ENCODE peak calls at places on chromosomes 11 and 22, in five cellular contexts. H is NT2/D1, Q is H1, T is HEK293T, K is GM12878. B is an unnamed sample.
A peak's percentile ranks its signal among the peaks of the same experiment; 100 is the strongest.

GRCh38 chr22:48955351-48956311 is 872.0 kb downstream of the BRD1 start:
- DNase-seq in H (no peak), Q (peak; percentile 42), T (no peak), K (no peak), B (no peak)

GRCh38 chr22:46823654-46824053 is 61.2 kb downstream of the TBC1D22A start:
- DNase-seq in H (no peak), Q (peak; percentile 30), T (no peak), K (no peak), B (no peak)

GRCh38 chr22:49882519-49883293 is 29.1 kb downstream of the ZBED4 start:
- DNase-seq in H (no peak), Q (no peak), T (no peak), K (no peak), B (no peak)

GRCh38 chr11:20973959-20974358 is 304.6 kb downstream of the NELL1 start:
- DNase-seq in H (no peak), Q (no peak), T (no peak), K (no peak), B (no peak)

GRCh38 chr11:72673284-72673942 is 809 bp downstream of the PDE2A start:
- DNase-seq in H (no peak), Q (peak; percentile 62), T (no peak), K (no peak), B (no peak)

GRCh38 chr22:29958170-29958569 is 75.2 kb downstream of the MTMR3 start:
- DNase-seq in H (no peak), Q (no peak), T (no peak), K (no peak), B (no peak)

GRCh38 chr22:46079093-46079860 is 71.0 kb upstream of the PPARA start:
- DNase-seq in H (no peak), Q (no peak), T (no peak), K (no peak), B (no peak)

GRCh38 chr11:133910101-133910500 is 46.7 kb downstream of the IGSF9B start:
- DNase-seq in H (no peak), Q (no peak), T (no peak), K (no peak), B (no peak)

GRCh38 chr11:45290586-45290985 is 4.4 kb upstream of the SYT13 start:
- DNase-seq in H (no peak), Q (no peak), T (no peak), K (no peak), B (no peak)

GRCh38 chr11:1196516-1197391 is 26.1 kb upstream of the MUC5B start:
- DNase-seq in H (no peak), Q (no peak), T (no peak), K (no peak), B (no peak)

GRCh38 chr22:20014526-20015186 is 2.0 kb downstream of the ARVCF start:
- DNase-seq in H (no peak), Q (no peak), T (no peak), K (no peak), B (no peak)

GRCh38 chr11:80521592-80521991 is 1080.8 kb upstream of the TENM4 start:
- DNase-seq in H (no peak), Q (no peak), T (no peak), K (no peak), B (no peak)

GRCh38 chr11:118892515-118892914 is 8.8 kb downstream of the CXCR5 start:
- DNase-seq in H (no peak), Q (no peak), T (no peak), K (no peak), B (no peak)

GRCh38 chr22:28229566-28230483 is 310.8 kb upstream of the PITPNB start:
- DNase-seq in H (no peak), Q (no peak), T (no peak), K (no peak), B (no peak)

GRCh38 chr11:60872124-60872951 is 5.0 kb downstream of the ZP1 start:
- DNase-seq in H (no peak), Q (no peak), T (no peak), K (no peak), B (no peak)

GRCh38 chr11:79236541-79236971 is 204.3 kb downstream of the TENM4 start:
- DNase-seq in H (no peak), Q (no peak), T (no peak), K (no peak), B (no peak)

GRCh38 chr22:19936513-19936912 is 5.1 kb upstream of the COMT start:
- DNase-seq in H (no peak), Q (no peak), T (no peak), K (no peak), B (no peak)

GRCh38 chr22:28072066-28072465 is 153.0 kb upstream of the PITPNB start:
- DNase-seq in H (no peak), Q (no peak), T (no peak), K (no peak), B (no peak)

GRCh38 chr11:134535029-134536025 is 123.3 kb upstream of the B3GAT1 start:
- DNase-seq in H (no peak), Q (peak; percentile 37), T (no peak), K (no peak), B (no peak)

GRCh38 chr22:30830907-30831306 is 136.2 kb downstream of the OSBP2 start:
- DNase-seq in H (peak; percentile 57), Q (no peak), T (peak; percentile 4), K (no peak), B (no peak)

GRCh38 chr22:30262112-30262511 is 4.5 kb downstream of the OSM start:
- DNase-seq in H (no peak), Q (no peak), T (no peak), K (no peak), B (no peak)

GRCh38 chr22:17772249-17772962 is 1.9 kb downstream of the BID start:
- DNase-seq in H (no peak), Q (no peak), T (no peak), K (no peak), B (no peak)

GRCh38 chr22:29813563-29813962 is 24.5 kb downstream of the ASCC2 start:
- DNase-seq in H (no peak), Q (no peak), T (peak; percentile 37), K (no peak), B (no peak)

GRCh38 chr11:126341760-126342161 is 13.7 kb upstream of the ST3GAL4 start:
- DNase-seq in H (no peak), Q (no peak), T (no peak), K (no peak), B (no peak)

GRCh38 chr22:23058063-23058462 is 12.3 kb upstream of the GNAZ start:
- DNase-seq in H (no peak), Q (peak; percentile 41), T (no peak), K (no peak), B (no peak)

GRCh38 chr22:19942886-19943664 is 1.5 kb upstream of the TXNRD2 start:
- DNase-seq in H (no peak), Q (no peak), T (no peak), K (no peak), B (peak; percentile 64)

GRCh38 chr11:72695354-72695753 is 21.1 kb upstream of the PDE2A start:
- DNase-seq in H (no peak), Q (no peak), T (no peak), K (no peak), B (no peak)

GRCh38 chr11:46607516-46607915 is 9.5 kb downstream of the HARBI1 start:
- DNase-seq in H (no peak), Q (no peak), T (no peak), K (no peak), B (no peak)

GRCh38 chr11:43130616-43131015 is 181.2 kb upstream of the API5 start:
- DNase-seq in H (peak; percentile 36), Q (no peak), T (no peak), K (no peak), B (no peak)

GRCh38 chr11:121071456-121072236 is 29.4 kb upstream of the TECTA start:
- DNase-seq in H (peak; percentile 67), Q (no peak), T (no peak), K (no peak), B (peak; percentile 70)

DNA sequence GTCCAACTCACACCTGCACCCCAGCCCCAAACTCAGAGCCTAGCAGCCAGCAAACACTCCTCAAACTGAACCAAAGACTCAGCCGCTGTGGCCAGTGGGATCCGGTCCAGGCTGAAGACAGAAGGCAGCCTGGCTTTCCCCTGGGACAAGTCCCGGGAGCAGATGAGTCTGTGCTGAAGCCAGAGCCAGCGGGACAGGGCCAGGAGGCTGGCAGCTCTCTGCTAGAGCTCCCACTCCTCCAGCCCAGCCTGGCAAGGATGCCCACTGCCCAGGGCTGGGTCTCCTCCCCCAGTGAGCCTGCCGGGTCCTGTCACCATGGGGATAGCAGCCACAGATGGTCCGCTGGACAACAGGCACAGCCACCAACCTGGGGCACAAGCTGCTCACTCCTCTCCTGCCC is 42.9 kb upstream of the PRR5 start:
- DNase-seq in H (no peak), Q (no peak), T (no peak), K (no peak), B (no peak)
- TF ChIP-seq SUZ12 in H (no peak), Q (no peak), T (no peak), K (no peak), B (no peak)

DNA sequence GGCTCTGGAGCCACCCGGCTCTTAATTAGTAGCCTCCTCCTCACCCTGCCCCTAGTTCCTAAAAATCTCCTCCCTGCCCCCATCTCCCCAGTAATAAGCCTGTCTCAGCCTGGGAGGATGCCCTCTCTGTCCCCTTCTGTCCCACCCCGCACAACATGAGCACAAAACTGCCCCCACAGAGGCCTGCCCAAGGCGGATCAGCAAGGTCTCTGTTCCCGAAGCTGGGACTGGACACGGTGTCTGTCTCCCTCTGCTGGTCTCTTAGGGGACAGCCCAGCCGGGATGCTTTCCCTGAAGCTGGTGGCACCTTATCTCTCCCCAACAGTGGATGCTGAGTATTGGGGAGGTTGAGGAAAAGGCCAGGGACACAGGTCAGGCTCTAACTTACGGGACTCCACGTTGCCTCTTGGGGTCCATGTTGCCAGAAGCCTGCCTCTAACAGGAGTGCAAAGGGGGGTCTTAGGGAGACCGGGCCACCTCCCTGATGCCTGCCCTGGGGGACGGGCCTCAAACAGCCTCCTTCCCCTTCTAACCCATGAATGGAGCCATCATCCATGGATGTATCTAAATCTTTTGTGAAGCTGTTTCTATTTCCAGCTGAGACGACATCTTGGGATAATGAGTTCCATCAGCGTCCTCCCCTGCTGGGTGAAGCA is 9.2 kb upstream of the RAD9A start:
- DNase-seq in H (peak; percentile 74), Q (peak; percentile 94), T (peak; percentile 84), K (no peak), B (peak; percentile 67)
- TF ChIP-seq SUZ12 in H (no peak), Q (no peak), T (no peak), K (no peak), B (no peak)

DNA sequence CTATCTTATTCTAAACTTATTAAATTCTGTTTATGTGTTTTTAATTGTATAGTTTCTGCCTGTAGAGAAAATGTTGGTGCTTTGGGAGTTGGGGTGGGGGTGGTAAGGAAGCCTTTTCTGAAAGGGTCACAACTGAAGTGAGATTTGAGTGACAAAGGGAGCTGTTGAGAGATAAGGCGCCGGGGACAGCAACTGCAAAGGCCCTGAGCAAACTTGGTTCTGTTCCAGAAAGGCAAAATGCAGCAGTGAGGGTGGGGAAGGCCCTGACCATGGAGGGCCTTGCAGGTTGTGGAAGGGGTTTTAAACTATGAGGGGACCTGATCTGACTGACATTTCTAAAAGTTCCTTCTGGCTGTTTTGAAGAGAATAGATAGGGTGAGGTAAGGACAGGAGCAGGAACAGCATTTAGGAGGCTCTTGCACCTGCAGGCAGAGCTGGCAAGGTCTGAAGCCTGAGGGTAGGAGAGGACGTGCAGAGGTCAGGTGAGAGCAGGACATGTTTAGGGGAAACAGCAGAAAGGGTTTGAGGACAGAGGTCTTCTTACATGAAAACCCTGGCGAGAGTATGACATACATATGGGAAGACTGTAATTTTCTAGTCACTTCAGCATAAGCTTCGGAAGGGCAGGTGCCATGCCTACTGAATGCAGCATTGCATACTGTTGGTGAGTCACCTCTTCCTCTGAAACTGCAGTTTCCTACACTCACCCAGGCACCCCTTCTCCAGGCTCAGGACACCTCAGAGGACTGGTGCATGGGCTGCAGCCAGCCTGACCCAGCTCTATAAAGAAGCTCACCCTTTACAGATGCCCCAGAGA is 190.7 kb downstream of the SNX19 start:
- DNase-seq in H (no peak), Q (no peak), T (no peak), K (no peak), B (no peak)
- TF ChIP-seq SUZ12 in H (no peak), Q (no peak), T (no peak), K (no peak), B (no peak)

GRCh38 chr11:69480547-69481392 is 693 bp upstream of the LINC01488 start:
- DNase-seq in H (no peak), Q (no peak), T (no peak), K (no peak), B (peak; percentile 85)
- TF ChIP-seq SUZ12 in H (no peak), Q (no peak), T (no peak), K (no peak), B (no peak)